ENCODE peak calls at places on chromosomes 11 and 22, in nine cellular contexts. A is heart right ventricle; B is psoas muscle; Y is body of pancreas; R is CD4-positive, alpha-beta T cell; V is fibroblast of the aortic adventitia; K is sigmoid colon; U is uterus; Z is activated B cell treated with CpG ODN at 0.5 μM for 24 hours. G is an unnamed sample.

GRCh38 chr22:35568751-35569725 is 28.4 kb downstream of the RASD2 start:
- DNase-seq in A (no peak), B (no peak), Y (no peak), R (no peak), V (peak; percentile 73), K (no peak), U (no peak), Z (no peak), G (no peak)

GRCh38 chr22:41948142-41948541 is 1.2 kb upstream of the CENPM start:
- DNase-seq in A (no peak), B (no peak), Y (no peak), R (no peak), V (no peak), K (no peak), U (no peak), Z (no peak), G (no peak)

GRCh38 chr11:69572233-69572860 is 68.6 kb upstream of the CCND1 start:
- DNase-seq in A (no peak), B (no peak), Y (no peak), R (no peak), V (no peak), K (no peak), U (no peak), Z (no peak), G (no peak)

GRCh38 chr11:72673284-72673942 is 809 bp downstream of the PDE2A start:
- DNase-seq in A (no peak), B (no peak), Y (no peak), R (no peak), V (no peak), K (no peak), U (no peak), Z (no peak), G (no peak)

GRCh38 chr11:36041988-36042606 is 98.2 kb downstream of the LDLRAD3 start:
- DNase-seq in A (no peak), B (no peak), Y (no peak), R (no peak), V (peak; percentile 50), K (no peak), U (no peak), Z (no peak), G (no peak)

GRCh38 chr22:38403806-38404205 is 51.2 kb downstream of the KCNJ4 start:
- DNase-seq in A (no peak), B (no peak), Y (no peak), R (no peak), V (no peak), K (no peak), U (no peak), Z (no peak), G (no peak)

GRCh38 chr11:134555510-134555909 is 143.5 kb upstream of the B3GAT1 start:
- DNase-seq in A (no peak), B (no peak), Y (no peak), R (no peak), V (no peak), K (no peak), U (no peak), Z (no peak), G (no peak)

GRCh38 chr22:41532908-41533825 is 11.1 kb downstream of the POLR3H start:
- DNase-seq in A (peak; percentile 84), B (peak; percentile 81), Y (peak; percentile 74), R (peak; percentile 59), V (peak; percentile 63), K (peak; percentile 87), U (peak; percentile 78), Z (peak; percentile 64), G (peak; percentile 59)

GRCh38 chr11:68584097-68584496 is 100.2 kb upstream of the GAL start:
- DNase-seq in A (peak; percentile 47), B (peak; percentile 59), Y (peak; percentile 52), R (peak; percentile 39), V (peak; percentile 4), K (no peak), U (no peak), Z (peak; percentile 33), G (peak; percentile 43)

DNA sequence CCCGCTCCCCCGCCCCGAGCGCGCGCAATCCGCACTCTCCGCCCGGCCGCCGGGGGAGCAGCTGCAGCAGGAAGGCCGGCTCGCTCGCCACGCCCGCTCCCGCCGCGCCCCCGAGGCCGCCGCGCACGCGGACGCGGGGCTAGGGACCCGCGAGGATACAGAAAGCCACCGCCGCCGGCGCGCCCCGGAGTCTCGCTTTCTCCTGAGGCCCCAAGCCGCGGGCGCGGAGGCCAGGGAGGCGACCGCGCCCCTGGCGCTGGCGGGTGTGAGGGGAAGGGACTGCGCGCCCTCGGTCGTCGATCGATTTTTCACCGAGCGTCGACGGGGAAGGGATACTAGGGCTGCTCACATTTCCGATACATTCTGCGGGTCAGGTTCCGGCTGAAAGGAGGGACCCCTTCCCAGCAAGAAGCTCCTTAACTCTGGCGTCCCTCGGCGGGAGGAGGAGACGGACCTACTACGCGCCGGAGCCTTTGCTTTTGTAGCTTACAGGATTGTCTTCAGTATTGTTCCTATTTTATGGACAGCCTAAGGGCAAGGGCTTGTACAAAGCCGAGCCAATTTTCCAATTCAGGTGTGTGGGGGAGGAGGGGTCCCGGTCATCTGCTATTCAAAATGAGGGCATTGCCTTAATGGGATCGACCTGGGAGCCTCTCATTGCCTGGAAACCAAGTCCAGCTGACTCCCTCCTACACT is 416 bp upstream of the GAB2 start:
- DNase-seq in A (peak; percentile 87), B (peak; percentile 87), Y (peak; percentile 82), R (peak; percentile 57), V (peak; percentile 64), K (peak; percentile 89), U (peak; percentile 77), Z (peak; percentile 85), G (peak; percentile 78)
- TF ChIP-seq CTCF in A (peak; percentile 11), B (peak; percentile 26), Y (peak; percentile 29), R (no peak), V (peak; percentile 33), K (no peak), U (peak; percentile 39), Z (no peak), G (no peak)

GRCh38 chr11:60561254-60561653 is 46.1 kb downstream of the MS4A13 start:
- DNase-seq in A (no peak), B (no peak), Y (no peak), R (no peak), V (no peak), K (no peak), U (no peak), Z (no peak), G (no peak)
- TF ChIP-seq CTCF in A (no peak), B (no peak), Y (no peak), R (no peak), V (no peak), K (no peak), U (no peak), Z (no peak), G (no peak)

GRCh38 chr22:40526960-40527359 is 109.6 kb downstream of the MRTFA start:
- DNase-seq in A (no peak), B (no peak), Y (no peak), R (no peak), V (no peak), K (no peak), U (no peak), Z (no peak), G (no peak)

GRCh38 chr22:40525250-40525884 is 111.2 kb downstream of the MRTFA start:
- DNase-seq in A (peak; percentile 50), B (peak; percentile 51), Y (peak; percentile 54), R (peak; percentile 67), V (peak; percentile 57), K (no peak), U (no peak), Z (peak; percentile 50), G (peak; percentile 56)

GRCh38 chr22:40520562-40520961 is 116.0 kb downstream of the MRTFA start:
- DNase-seq in A (no peak), B (no peak), Y (no peak), R (no peak), V (no peak), K (no peak), U (no peak), Z (no peak), G (no peak)

GRCh38 chr22:40521046-40521445 is 115.5 kb downstream of the MRTFA start:
- DNase-seq in A (no peak), B (no peak), Y (no peak), R (no peak), V (no peak), K (no peak), U (no peak), Z (no peak), G (no peak)

DNA sequence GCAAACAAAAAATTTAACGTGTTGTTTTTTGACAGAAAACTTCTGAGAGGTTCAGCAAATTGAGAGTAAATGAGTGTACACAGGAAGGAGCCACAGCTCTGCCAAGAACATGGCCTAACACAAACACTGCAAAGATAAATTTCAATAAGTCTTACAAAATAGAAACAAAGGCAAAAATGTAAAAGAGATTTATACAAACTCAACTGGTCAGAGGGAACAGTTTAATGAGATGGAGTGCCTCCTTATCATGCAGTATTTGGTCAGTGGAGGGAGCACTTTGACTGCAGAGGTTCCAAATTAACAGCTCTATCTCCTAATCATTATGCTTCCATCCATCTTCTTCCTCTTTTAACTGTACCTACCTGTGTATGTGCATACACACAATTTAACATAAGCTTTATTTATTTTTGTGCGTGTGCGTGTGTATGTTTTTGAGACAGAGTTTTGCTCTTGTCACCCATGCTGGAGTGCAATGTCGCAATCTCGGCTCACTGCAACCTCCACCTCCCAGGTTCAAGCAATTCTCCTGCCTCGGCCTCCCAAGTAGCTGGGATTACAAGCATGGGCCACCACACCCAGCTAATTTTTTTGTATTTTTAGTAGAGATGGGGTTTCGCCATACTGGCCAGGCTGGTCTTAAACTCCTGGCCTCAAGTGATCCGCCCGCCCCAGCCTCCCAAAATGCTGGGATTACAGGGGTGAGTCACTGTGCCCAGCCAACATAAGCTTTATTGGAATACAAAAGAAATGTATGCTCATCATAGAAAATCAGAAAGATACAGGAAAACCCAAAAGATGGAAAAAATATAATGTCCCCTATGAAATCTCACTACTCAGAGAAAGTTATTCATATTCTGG is 111.9 kb downstream of the MRTFA start:
- DNase-seq in A (no peak), B (no peak), Y (no peak), R (no peak), V (peak; percentile 53), K (no peak), U (no peak), Z (no peak), G (no peak)
- TF ChIP-seq CTCF in A (no peak), B (no peak), Y (peak; percentile 25), R (no peak), V (peak; percentile 46), K (no peak), U (no peak), Z (no peak), G (no peak)

GRCh38 chr11:115740365-115740764 is 236.2 kb upstream of the CADM1 start:
- DNase-seq in A (no peak), B (no peak), Y (peak; percentile 24), R (no peak), V (no peak), K (no peak), U (no peak), Z (no peak), G (no peak)

GRCh38 chr11:115741376-115741775 is 237.2 kb upstream of the CADM1 start:
- DNase-seq in A (no peak), B (no peak), Y (no peak), R (no peak), V (no peak), K (no peak), U (no peak), Z (no peak), G (no peak)

GRCh38 chr11:115751244-115751643 is 247.0 kb upstream of the CADM1 start:
- DNase-seq in A (no peak), B (no peak), Y (no peak), R (no peak), V (no peak), K (no peak), U (no peak), Z (no peak), G (no peak)

GRCh38 chr11:115745041-115745440 is 240.8 kb upstream of the CADM1 start:
- DNase-seq in A (no peak), B (no peak), Y (no peak), R (no peak), V (no peak), K (no peak), U (no peak), Z (no peak), G (no peak)

GRCh38 chr11:115745545-115746265 is 241.5 kb upstream of the CADM1 start:
- DNase-seq in A (peak; percentile 33), B (peak; percentile 45), Y (no peak), R (no peak), V (no peak), K (no peak), U (no peak), Z (no peak), G (no peak)
- TF ChIP-seq CTCF in A (no peak), B (no peak), Y (no peak), R (no peak), V (no peak), K (no peak), U (no peak), Z (no peak), G (no peak)